ENCODE peak calls at places on chromosomes 16 and 17, in seven cellular contexts. W, X, G, Q, R, I and C are unnamed samples.

GRCh38 chr16:80938035-80938927 is 68.4 kb downstream of the CMC2 start:
- DNase-seq in W (no peak), X (no peak), G (peak; percentile 51), Q (no peak), R (peak; percentile 99), I (no peak), C (no peak)

GRCh38 chr16:9297437-9298113 is 206.1 kb downstream of the HAPSTR1 start:
- DNase-seq in W (no peak), X (no peak), G (peak; percentile 34), Q (no peak), R (no peak), I (peak; percentile 29), C (no peak)

GRCh38 chr17:40278414-40278813 is 9.3 kb upstream of the CDC6 start:
- DNase-seq in W (no peak), X (no peak), G (no peak), Q (no peak), R (no peak), I (no peak), C (no peak)

GRCh38 chr16:29898786-29899515 is 399 bp downstream of the SEZ6L2 start:
- DNase-seq in W (no peak), X (no peak), G (no peak), Q (no peak), R (no peak), I (no peak), C (no peak)

GRCh38 chr17:74579910-74580309 is 12.2 kb downstream of the CD300LD start:
- DNase-seq in W (no peak), X (no peak), G (no peak), Q (no peak), R (no peak), I (no peak), C (no peak)

GRCh38 chr17:71461504-71462197 is 659.2 kb upstream of the SOX9 start:
- DNase-seq in W (no peak), X (no peak), G (no peak), Q (no peak), R (no peak), I (no peak), C (no peak)

GRCh38 chr17:12667299-12667958 is 1.7 kb downstream of the MYOCD start:
- DNase-seq in W (no peak), X (no peak), G (peak; percentile 40), Q (no peak), R (peak; percentile 68), I (no peak), C (no peak)

GRCh38 chr17:74770498-74771318 is 5.4 kb downstream of the NAT9 start:
- DNase-seq in W (peak; percentile 73), X (peak; percentile 81), G (peak; percentile 41), Q (peak; percentile 50), R (peak; percentile 45), I (peak; percentile 75), C (peak; percentile 63)

GRCh38 chr17:29086628-29087332 is 43.8 kb downstream of the PIPOX start:
- DNase-seq in W (no peak), X (no peak), G (no peak), Q (no peak), R (no peak), I (no peak), C (no peak)

GRCh38 chr16:35185366-35186044 is 1726.1 kb downstream of the TP53TG3F start:
- DNase-seq in W (no peak), X (no peak), G (no peak), Q (no peak), R (no peak), I (no peak), C (no peak)
- H3K9me3 ChIP-seq in W (no peaks in the 10 kb centered on the region), X (no peaks in the 10 kb centered on the region), G (no peaks in the 10 kb centered on the region), Q (no peaks in the 10 kb centered on the region), R (peaks cover 4% of the 10 kb centered on the region), I (no peaks in the 10 kb centered on the region), C (no peaks in the 10 kb centered on the region)

GRCh38 chr16:31920373-31920772 is 46.8 kb downstream of the ZNF267 start:
- DNase-seq in W (no peak), X (no peak), G (no peak), Q (no peak), R (no peak), I (no peak), C (no peak)
- H3K9me3 ChIP-seq in W (peaks cover 58% of the 10 kb centered on the region), X (peaks cover 94% of the 10 kb centered on the region), G (peaks cover 31% of the 10 kb centered on the region), Q (peaks cover 89% of the 10 kb centered on the region), R (peaks cover 18% of the 10 kb centered on the region), I (peaks cover 50% of the 10 kb centered on the region), C (peaks cover 61% of the 10 kb centered on the region)

GRCh38 chr17:6768447-6768846 is 7.6 kb upstream of the FBXO39 start:
- DNase-seq in W (no peak), X (no peak), G (no peak), Q (no peak), R (no peak), I (no peak), C (no peak)
- H3K9me3 ChIP-seq in W (peaks cover 13% of the 10 kb centered on the region), X (peaks cover 24% of the 10 kb centered on the region), G (peaks cover 11% of the 10 kb centered on the region), Q (peaks cover 28% of the 10 kb centered on the region), R (no peaks in the 10 kb centered on the region), I (peaks cover 15% of the 10 kb centered on the region), C (peaks cover 14% of the 10 kb centered on the region)

DNA sequence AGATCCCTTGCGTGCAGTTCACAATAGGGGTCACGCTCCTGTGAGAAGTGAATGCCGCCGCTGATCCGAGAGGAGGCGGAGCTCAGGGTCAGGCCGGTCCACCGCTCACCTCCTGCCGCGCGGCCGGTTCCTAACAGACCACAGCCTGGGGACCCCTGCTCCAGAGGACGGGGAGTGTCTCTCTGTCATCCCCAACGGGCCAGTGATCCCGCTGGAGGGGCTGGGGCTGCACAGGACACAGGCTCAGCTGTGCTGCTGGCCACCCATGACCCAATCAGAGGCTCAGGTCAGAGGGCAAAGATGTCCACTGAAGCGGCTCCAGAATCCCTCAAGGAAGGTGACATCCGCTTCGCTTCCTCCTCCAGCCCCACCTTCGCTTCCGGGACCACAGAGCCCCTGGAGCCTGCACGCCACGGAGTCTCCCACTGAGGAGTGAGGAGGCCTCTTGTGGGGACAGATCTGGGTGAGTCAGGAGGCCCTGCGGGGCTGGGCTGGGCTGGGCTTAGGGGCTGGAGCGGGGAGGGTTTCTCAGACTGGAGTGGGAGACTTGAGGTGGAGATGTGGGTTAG is 115.4 kb downstream of the METRNL start:
- DNase-seq in W (no peak), X (peak; percentile 43), G (no peak), Q (peak; percentile 13), R (no peak), I (peak; percentile 18), C (no peak)
- H3K9me3 ChIP-seq in W (no peaks in the 10 kb centered on the region), X (no peaks in the 10 kb centered on the region), G (peaks cover 5% of the 10 kb centered on the region), Q (no peaks in the 10 kb centered on the region), R (no peaks in the 10 kb centered on the region), I (no peaks in the 10 kb centered on the region), C (no peaks in the 10 kb centered on the region)

GRCh38 chr17:32849879-32850278 is 27.0 kb downstream of the MYO1D start:
- DNase-seq in W (no peak), X (no peak), G (no peak), Q (no peak), R (no peak), I (no peak), C (no peak)
- H3K9me3 ChIP-seq in W (no peaks in the 10 kb centered on the region), X (no peaks in the 10 kb centered on the region), G (no peaks in the 10 kb centered on the region), Q (no peaks in the 10 kb centered on the region), R (no peaks in the 10 kb centered on the region), I (no peaks in the 10 kb centered on the region), C (no peaks in the 10 kb centered on the region)

GRCh38 chr16:31877876-31878642 is 4.5 kb downstream of the ZNF267 start:
- DNase-seq in W (no peak), X (no peak), G (no peak), Q (no peak), R (no peak), I (no peak), C (no peak)
- H3K9me3 ChIP-seq in W (no peaks in the 10 kb centered on the region), X (no peaks in the 10 kb centered on the region), G (peaks cover 9% of the 10 kb centered on the region), Q (no peaks in the 10 kb centered on the region), R (no peaks in the 10 kb centered on the region), I (no peaks in the 10 kb centered on the region), C (peaks cover 6% of the 10 kb centered on the region)

DNA sequence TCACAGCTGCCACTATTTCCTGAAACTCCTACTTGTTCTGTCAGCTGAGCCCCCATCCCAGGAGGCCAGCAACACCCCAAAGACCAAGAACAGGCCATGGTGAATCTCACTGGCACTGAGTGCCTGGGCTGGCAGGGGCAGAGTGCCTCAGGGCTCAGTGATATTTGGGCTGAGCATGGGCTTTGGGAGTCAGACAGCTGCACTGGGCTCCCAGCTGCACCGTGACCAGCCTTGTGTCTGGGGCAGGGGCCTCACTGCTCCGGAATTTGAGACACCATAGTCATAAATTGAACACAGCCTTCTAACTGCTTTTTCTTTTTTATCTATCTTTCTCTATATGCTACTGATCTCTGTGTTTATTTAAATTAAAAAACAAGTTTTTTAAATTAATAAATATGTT is 1744.2 kb downstream of the TP53TG3F start:
- DNase-seq in W (no peak), X (no peak), G (no peak), Q (no peak), R (no peak), I (no peak), C (no peak)
- H3K9me3 ChIP-seq in W (no peaks in the 10 kb centered on the region), X (no peaks in the 10 kb centered on the region), G (peaks cover 5% of the 10 kb centered on the region), Q (no peaks in the 10 kb centered on the region), R (no peaks in the 10 kb centered on the region), I (no peaks in the 10 kb centered on the region), C (no peaks in the 10 kb centered on the region)

GRCh38 chr16:35480361-35480760 is 2020.9 kb downstream of the TP53TG3F start:
- DNase-seq in W (no peak), X (no peak), G (no peak), Q (no peak), R (no peak), I (no peak), C (no peak)
- H3K9me3 ChIP-seq in W (peaks cover 9% of the 10 kb centered on the region), X (no peaks in the 10 kb centered on the region), G (peaks cover 4% of the 10 kb centered on the region), Q (no peaks in the 10 kb centered on the region), R (no peaks in the 10 kb centered on the region), I (no peaks in the 10 kb centered on the region), C (peaks cover 5% of the 10 kb centered on the region)